ENCODE peak calls at places on chromosome X, in nine cellular contexts. A, J, N, X, U, Q, W, D and S are unnamed samples.

GRCh38 chrX:37995428-37995827 is 10.9 kb upstream of the SYTL5 start:
- DNase-seq in A (no peak), J (no peak), N (no peak), X (no peak), U (no peak), Q (no peak), W (no peak), D (no peak), S (no peak)

GRCh38 chrX:109655802-109656201 is 30.8 kb upstream of the KCNE5 start:
- DNase-seq in A (no peak), J (no peak), N (no peak), X (no peak), U (no peak), Q (no peak), W (no peak), D (no peak), S (no peak)

GRCh38 chrX:147838465-147839131 is 73.1 kb upstream of the FMR1 start:
- DNase-seq in A (no peak), J (peak), N (no peak), X (no peak), U (peak), Q (no peak), W (no peak), D (no peak), S (no peak)

GRCh38 chrX:75968293-75968692 is 183.2 kb upstream of the MAGEE2 start:
- DNase-seq in A (no peak), J (no peak), N (no peak), X (peak), U (no peak), Q (peak), W (no peak), D (peak), S (peak)

GRCh38 chrX:148601034-148601433 is 100.6 kb downstream of the AFF2 start:
- DNase-seq in A (no peak), J (peak), N (no peak), X (no peak), U (peak), Q (no peak), W (peak), D (no peak), S (no peak)

GRCh38 chrX:48676893-48677270 is 6.7 kb upstream of the WAS start:
- DNase-seq in A (no peak), J (peak), N (no peak), X (peak), U (no peak), Q (no peak), W (no peak), D (no peak), S (peak)

GRCh38 chrX:115642895-115643530 is 82.0 kb downstream of the PLS3 start:
- DNase-seq in A (peak), J (peak), N (peak), X (peak), U (peak), Q (peak), W (peak), D (no peak), S (no peak)

GRCh38 chrX:115952417-115953092 is 218.0 kb upstream of the AGTR2 start:
- DNase-seq in A (no peak), J (no peak), N (no peak), X (no peak), U (no peak), Q (no peak), W (no peak), D (no peak), S (peak)

GRCh38 chrX:38574858-38575257 is 13.5 kb downstream of the TSPAN7 start:
- DNase-seq in A (no peak), J (no peak), N (no peak), X (no peak), U (no peak), Q (no peak), W (no peak), D (no peak), S (no peak)

GRCh38 chrX:17595456-17596035 is 141.7 kb upstream of the SCML1 start:
- DNase-seq in A (peak), J (peak), N (no peak), X (peak), U (peak), Q (no peak), W (peak), D (no peak), S (no peak)

GRCh38 chrX:118718737-118719136 is 8.7 kb upstream of the IL13RA1 start:
- DNase-seq in A (no peak), J (no peak), N (no peak), X (no peak), U (no peak), Q (no peak), W (no peak), D (no peak), S (no peak)

GRCh38 chrX:149145845-149146285 is 359.2 kb downstream of the IDS start:
- DNase-seq in A (no peak), J (peak), N (no peak), X (no peak), U (peak), Q (no peak), W (peak), D (no peak), S (no peak)

GRCh38 chrX:140526138-140526537 is 21.3 kb upstream of the SOX3 start:
- DNase-seq in A (peak), J (peak), N (no peak), X (no peak), U (no peak), Q (no peak), W (peak), D (no peak), S (peak)

GRCh38 chrX:9665113-9665512 is 100.5 kb downstream of the GPR143 start:
- DNase-seq in A (no peak), J (peak), N (no peak), X (peak), U (no peak), Q (no peak), W (no peak), D (no peak), S (no peak)

GRCh38 chrX:123860506-123860840 is 620 bp downstream of the XIAP start:
- DNase-seq in A (no peak), J (no peak), N (peak), X (peak), U (peak), Q (no peak), W (peak), D (no peak), S (no peak)

GRCh38 chrX:81528041-81528440 is 326.1 kb downstream of the SH3BGRL start:
- DNase-seq in A (no peak), J (no peak), N (no peak), X (no peak), U (no peak), Q (no peak), W (no peak), D (no peak), S (no peak)

GRCh38 chrX:15749642-15750610 is 11.9 kb downstream of the CA5B start:
- DNase-seq in A (peak), J (peak), N (no peak), X (no peak), U (peak), Q (no peak), W (peak), D (no peak), S (no peak)

GRCh38 chrX:131650637-131651410 is 107.0 kb downstream of the OR13H1 start:
- DNase-seq in A (no peak), J (peak), N (no peak), X (peak), U (no peak), Q (no peak), W (no peak), D (no peak), S (no peak)

GRCh38 chrX:34381241-34381640 is 249.1 kb upstream of the FAM47A start:
- DNase-seq in A (no peak), J (no peak), N (no peak), X (no peak), U (no peak), Q (no peak), W (no peak), D (no peak), S (no peak)

GRCh38 chrX:119503484-119503861 is 35.2 kb downstream of the SLC25A5 start:
- DNase-seq in A (peak), J (peak), N (no peak), X (peak), U (peak), Q (no peak), W (peak), D (no peak), S (no peak)

GRCh38 chrX:1903380-1903935 is 288.6 kb downstream of the ASMT start:
- DNase-seq in A (no peak), J (peak), N (no peak), X (peak), U (no peak), Q (peak), W (peak), D (no peak), S (no peak)

GRCh38 chrX:129772796-129773431 is 6.8 kb upstream of the SASH3 start:
- DNase-seq in A (no peak), J (no peak), N (peak), X (no peak), U (no peak), Q (no peak), W (no peak), D (no peak), S (no peak)

GRCh38 chrX:13380230-13380629 is 60.4 kb upstream of the ATXN3L start:
- DNase-seq in A (peak), J (peak), N (no peak), X (peak), U (peak), Q (no peak), W (peak), D (no peak), S (no peak)

GRCh38 chrX:115138040-115138439 is 51.2 kb upstream of the RBMXL3 start:
- DNase-seq in A (no peak), J (no peak), N (no peak), X (no peak), U (no peak), Q (no peak), W (no peak), D (no peak), S (no peak)

GRCh38 chrX:100928660-100929613 is at the start of gene XKRX:
- DNase-seq in A (no peak), J (peak), N (no peak), X (peak), U (no peak), Q (peak), W (no peak), D (no peak), S (peak)
- H3K9ac ChIP-seq in A (peak), J (no peak), N (no peak), X (no peak), U (no peak), Q (peak), W (no peak), D (peak), S (no peak)

GRCh38 chrX:104165894-104166734 is at the start of gene FAM199X:
- DNase-seq in A (peak), J (peak), N (peak), X (peak), U (peak), Q (peak), W (peak), D (peak), S (peak)

GRCh38 chrX:104172121-104172520 is 5.9 kb downstream of the FAM199X start:
- DNase-seq in A (no peak), J (no peak), N (no peak), X (no peak), U (no peak), Q (no peak), W (no peak), D (no peak), S (no peak)

GRCh38 chrX:104166735-104167436 is 633 bp downstream of the FAM199X start:
- DNase-seq in A (no peak), J (peak), N (no peak), X (no peak), U (no peak), Q (no peak), W (peak), D (no peak), S (no peak)

GRCh38 chrX:104172788-104173187 is 6.5 kb downstream of the FAM199X start:
- DNase-seq in A (no peak), J (no peak), N (no peak), X (no peak), U (no peak), Q (no peak), W (no peak), D (no peak), S (no peak)

DNA sequence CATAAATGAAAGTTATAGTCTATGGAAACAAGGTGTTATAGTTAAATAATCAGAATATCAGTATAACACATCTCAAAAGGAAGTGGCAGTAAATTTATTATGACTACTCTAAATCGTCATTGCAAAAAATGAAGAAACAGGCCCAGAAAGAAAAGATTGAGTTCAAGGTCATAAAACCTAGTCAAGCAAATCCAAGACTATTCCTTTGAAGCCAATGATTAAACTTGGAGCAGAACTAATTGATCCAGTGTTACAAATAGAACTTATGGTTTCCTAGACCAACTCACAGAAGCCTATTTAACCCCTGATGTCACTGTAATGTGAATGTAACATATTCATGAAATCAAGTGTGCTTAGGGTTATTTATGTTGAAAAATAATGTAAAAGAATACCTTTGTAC is 1.9 kb downstream of the FAM199X start:
- DNase-seq in A (no peak), J (no peak), N (no peak), X (no peak), U (no peak), Q (no peak), W (no peak), D (no peak), S (no peak)
- H3K4me2 ChIP-seq in A (peak), J (peak), N (peak), X (peak), U (peak), Q (peak), W (peak), D (peak), S (no peak)

DNA sequence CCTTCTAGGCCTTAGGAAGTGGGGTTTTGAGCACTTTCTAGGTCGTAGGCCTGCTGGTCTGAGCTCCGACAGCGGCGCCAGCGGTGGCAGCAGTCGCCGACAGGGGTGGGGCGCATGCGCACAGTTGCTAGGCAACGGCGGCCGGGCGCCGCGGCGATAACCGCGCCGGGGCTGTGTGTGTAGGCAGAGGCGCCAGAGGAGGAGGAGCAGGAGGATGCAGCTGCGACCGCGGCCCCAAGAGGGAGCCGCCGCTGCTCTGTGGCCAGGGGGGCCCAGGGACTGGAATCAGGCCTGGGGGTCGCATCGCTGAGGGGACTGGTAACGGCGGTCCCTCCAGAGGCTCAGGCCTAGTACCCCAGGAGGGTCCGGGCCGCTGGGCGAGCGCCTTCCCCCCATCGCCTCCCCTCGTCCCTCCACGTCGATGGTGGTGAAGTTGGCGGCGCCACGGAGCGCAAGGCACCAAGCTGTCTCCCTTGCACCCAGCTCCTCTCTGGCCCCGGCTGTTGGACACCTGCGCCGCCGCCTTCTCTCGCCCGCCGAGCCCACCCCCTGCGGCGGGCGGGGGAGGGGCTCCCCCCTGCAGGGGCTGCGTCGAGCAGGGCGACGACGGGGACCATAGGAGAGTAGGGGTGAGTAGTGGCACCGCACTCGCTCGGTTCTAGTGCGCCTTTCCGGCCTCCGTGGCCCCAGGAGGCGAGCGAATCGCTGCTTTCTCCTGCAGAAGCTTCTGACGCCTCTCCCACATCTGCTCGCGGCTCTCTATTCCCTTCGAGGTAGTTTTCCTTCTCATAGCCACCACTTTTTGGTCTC is 58.6 kb upstream of the ZC4H2 start:
- DNase-seq in A (peak), J (peak), N (no peak), X (peak), U (peak), Q (peak), W (peak), D (peak), S (peak)
- H3K9ac ChIP-seq in A (peak), J (peak), N (peak), X (peak), U (peak), Q (peak), W (peak), D (peak), S (no peak)

GRCh38 chrX:69263421-69263820 is 98.2 kb upstream of the PJA1 start:
- DNase-seq in A (no peak), J (no peak), N (no peak), X (no peak), U (no peak), Q (no peak), W (no peak), D (no peak), S (no peak)
- H3K4me2 ChIP-seq in A (no peak), J (no peak), N (no peak), X (no peak), U (no peak), Q (no peak), W (no peak), D (peak), S (no peak)

DNA sequence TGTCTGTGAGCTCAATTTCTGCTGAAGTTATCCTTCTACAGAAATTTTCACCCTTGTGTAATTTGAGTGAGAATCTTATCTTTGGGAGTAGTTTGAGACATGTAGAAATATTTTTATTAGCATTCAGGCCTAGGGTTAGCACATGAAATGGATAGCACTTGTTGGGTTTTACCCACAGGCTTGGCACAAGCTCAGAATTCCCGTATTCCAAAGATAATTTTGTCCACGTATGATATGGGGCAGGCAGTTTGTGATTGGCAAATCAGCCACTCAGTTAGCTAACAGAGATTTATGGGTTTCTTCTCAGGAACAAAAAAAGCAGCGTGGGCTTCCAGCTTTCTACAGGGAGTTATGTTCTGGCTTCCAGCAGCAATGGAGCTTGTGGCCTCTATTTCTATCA is 117.9 kb upstream of the DCAF8L1 start:
- DNase-seq in A (no peak), J (no peak), N (no peak), X (no peak), U (peak), Q (no peak), W (no peak), D (no peak), S (no peak)
- H3K9ac ChIP-seq in A (no peak), J (no peak), N (no peak), X (no peak), U (no peak), Q (no peak), W (no peak), D (no peak), S (no peak)

GRCh38 chrX:153993978-153994377 is 21.4 kb downstream of the TMEM187 start:
- DNase-seq in A (no peak), J (no peak), N (no peak), X (no peak), U (no peak), Q (no peak), W (no peak), D (no peak), S (no peak)
- H3K4me2 ChIP-seq in A (no peak), J (no peak), N (no peak), X (no peak), U (no peak), Q (no peak), W (no peak), D (no peak), S (no peak)